ENCODE peak calls at places on chromosomes 16 and 17, in eight cellular contexts. B, I, H, R, K, A, C and V are unnamed samples.

GRCh38 chr16:52066951-52067350 is 480.0 kb downstream of the TOX3 start:
- DNase-seq in B (no peak), I (no peak), H (no peak), R (no peak), K (no peak), A (no peak), C (no peak), V (no peak)

GRCh38 chr17:64585146-64585545 is 77.0 kb downstream of the SMURF2 start:
- DNase-seq in B (no peak), I (no peak), H (no peak), R (no peak), K (no peak), A (no peak), C (no peak), V (no peak)

GRCh38 chr17:82333279-82334171 is at the start of gene SECTM1:
- DNase-seq in B (peak), I (peak), H (peak), R (peak), K (no peak), A (no peak), C (peak), V (no peak)

GRCh38 chr17:4998027-4998665 is 396 bp downstream of the KIF1C start:
- DNase-seq in B (peak), I (peak), H (peak), R (peak), K (no peak), A (no peak), C (peak), V (no peak)

GRCh38 chr16:88846088-88846487 is 10.7 kb downstream of the GALNS start:
- DNase-seq in B (no peak), I (no peak), H (no peak), R (no peak), K (no peak), A (no peak), C (no peak), V (no peak)

GRCh38 chr17:1918346-1919021 is 88.7 kb downstream of the RPA1 start:
- DNase-seq in B (no peak), I (no peak), H (no peak), R (no peak), K (no peak), A (no peak), C (no peak), V (no peak)

GRCh38 chr16:30585022-30585399 is 486 bp downstream of the ZNF785 start:
- DNase-seq in B (peak), I (peak), H (no peak), R (no peak), K (peak), A (no peak), C (peak), V (no peak)

GRCh38 chr17:27573971-27574525 is 56.9 kb upstream of the LGALS9 start:
- DNase-seq in B (no peak), I (no peak), H (no peak), R (no peak), K (no peak), A (no peak), C (peak), V (no peak)

GRCh38 chr17:77601054-77601979 is 357.2 kb upstream of the TNRC6C start:
- DNase-seq in B (no peak), I (peak), H (no peak), R (peak), K (no peak), A (no peak), C (peak), V (no peak)

GRCh38 chr16:3980311-3981111 is 100.0 kb upstream of the CREBBP start:
- DNase-seq in B (no peak), I (peak), H (no peak), R (no peak), K (no peak), A (no peak), C (peak), V (no peak)

GRCh38 chr17:6755731-6756184 is at the start of gene XAF1:
- DNase-seq in B (no peak), I (no peak), H (no peak), R (peak), K (peak), A (peak), C (peak), V (no peak)

GRCh38 chr16:68235105-68235881 is 634 bp downstream of the ESRP2 start:
- DNase-seq in B (peak), I (no peak), H (no peak), R (no peak), K (no peak), A (no peak), C (no peak), V (no peak)

GRCh38 chr17:73932216-73932749 is 271.2 kb upstream of the RPL38 start:
- DNase-seq in B (no peak), I (no peak), H (no peak), R (no peak), K (no peak), A (no peak), C (no peak), V (no peak)
- TF ChIP-seq CTCF in B (no peak), I (no peak), H (no peak), R (no peak), K (no peak), A (no peak), C (no peak), V (no peak)

DNA sequence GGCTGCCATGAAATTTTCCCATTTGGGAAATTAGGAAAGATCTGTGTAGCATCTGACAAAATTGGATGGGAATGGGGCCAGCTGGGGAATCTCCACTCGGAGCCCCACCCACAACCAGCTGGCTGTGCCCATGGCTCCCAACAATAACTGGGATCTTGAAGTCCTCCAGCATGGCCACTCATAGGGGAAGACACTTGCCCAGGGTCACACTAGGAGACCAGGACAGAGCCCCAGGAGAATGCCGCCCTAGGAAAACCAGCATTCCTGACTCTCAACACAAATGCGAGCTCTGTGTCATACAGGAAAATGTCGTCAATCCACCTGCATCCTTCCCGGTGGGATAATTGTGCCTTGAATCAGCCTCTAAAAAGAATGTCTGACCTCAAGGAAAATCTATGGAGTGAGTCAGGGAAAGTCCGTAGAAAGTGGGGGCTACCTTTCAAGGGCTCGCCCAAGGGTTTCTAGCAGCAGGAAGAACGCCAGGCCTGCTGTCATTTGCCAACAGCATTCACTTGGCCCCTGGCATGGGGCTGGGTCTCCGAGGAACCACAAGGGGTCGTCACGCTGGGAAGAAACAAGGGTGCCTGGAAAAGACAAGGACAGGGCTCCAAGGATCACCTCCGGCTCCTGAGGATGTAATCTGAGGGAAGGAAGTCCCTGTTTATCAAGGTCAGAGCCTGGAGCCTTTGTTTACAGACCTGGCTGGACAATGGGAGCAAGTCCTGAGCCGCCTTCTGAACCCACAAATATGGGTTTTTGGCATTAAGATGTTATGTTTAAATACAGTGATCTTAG is 15.9 kb downstream of the CDH5 start:
- DNase-seq in B (peak), I (no peak), H (no peak), R (no peak), K (no peak), A (no peak), C (peak), V (peak)
- TF ChIP-seq CTCF in B (no peak), I (no peak), H (no peak), R (peak), K (no peak), A (no peak), C (no peak), V (peak)

GRCh38 chr16:85894266-85894665 is 4.7 kb upstream of the IRF8 start:
- DNase-seq in B (peak), I (no peak), H (no peak), R (no peak), K (no peak), A (no peak), C (no peak), V (no peak)
- TF ChIP-seq CTCF in B (no peak), I (no peak), H (no peak), R (no peak), K (no peak), A (no peak), C (no peak), V (peak)

GRCh38 chr16:81585785-81586184 is 141.2 kb downstream of the CMIP start:
- DNase-seq in B (peak), I (no peak), H (no peak), R (no peak), K (no peak), A (no peak), C (no peak), V (no peak)
- TF ChIP-seq CTCF in B (no peak), I (peak), H (no peak), R (no peak), K (peak), A (no peak), C (peak), V (peak)

GRCh38 chr17:40179923-40180659 is 2.8 kb downstream of the RAPGEFL1 start:
- DNase-seq in B (no peak), I (no peak), H (no peak), R (no peak), K (no peak), A (no peak), C (peak), V (no peak)

GRCh38 chr17:40177275-40177874 is at the start of gene RAPGEFL1:
- DNase-seq in B (peak), I (peak), H (peak), R (peak), K (no peak), A (no peak), C (peak), V (no peak)

GRCh38 chr17:40178660-40179059 is 1.4 kb downstream of the RAPGEFL1 start:
- DNase-seq in B (no peak), I (no peak), H (no peak), R (no peak), K (no peak), A (no peak), C (no peak), V (no peak)

GRCh38 chr17:40176409-40177110 is 710 bp upstream of the RAPGEFL1 start:
- DNase-seq in B (no peak), I (no peak), H (peak), R (no peak), K (no peak), A (no peak), C (no peak), V (no peak)

DNA sequence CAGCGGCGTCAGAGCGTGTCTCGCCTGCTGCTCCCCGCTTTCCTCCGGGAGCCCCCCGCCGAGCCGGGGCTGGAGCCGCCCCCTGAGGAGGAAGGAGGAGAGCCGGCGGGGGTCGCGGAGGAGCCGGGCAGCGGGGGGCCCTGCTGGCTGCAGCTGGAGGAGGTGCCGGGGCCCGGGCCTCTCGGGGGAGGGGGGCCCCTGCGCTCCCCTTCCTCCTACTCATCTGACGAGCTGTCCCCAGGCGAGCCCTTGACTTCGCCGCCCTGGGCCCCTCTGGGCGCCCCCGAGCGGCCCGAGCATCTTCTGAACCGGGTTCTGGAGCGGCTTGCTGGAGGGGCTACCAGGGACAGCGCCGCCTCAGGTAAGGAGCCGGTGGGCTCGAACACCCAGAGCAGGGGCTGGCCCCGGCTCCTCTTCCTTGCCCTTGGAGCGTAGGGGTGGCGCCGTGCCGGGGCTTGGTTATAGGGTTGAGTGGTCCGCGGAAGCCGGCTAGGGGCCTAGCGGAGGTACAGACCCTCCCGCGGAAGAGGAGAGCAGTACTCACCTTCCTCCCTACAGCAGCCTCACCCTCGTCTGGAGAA is 841 bp downstream of the RAPGEFL1 start:
- DNase-seq in B (peak), I (no peak), H (no peak), R (no peak), K (no peak), A (no peak), C (no peak), V (no peak)
- TF ChIP-seq CTCF in B (no peak), I (no peak), H (no peak), R (no peak), K (no peak), A (no peak), C (no peak), V (no peak)

GRCh38 chr16:58301052-58301451 is 6.2 kb upstream of the PRSS54 start:
- DNase-seq in B (no peak), I (no peak), H (no peak), R (no peak), K (no peak), A (no peak), C (no peak), V (no peak)
- TF ChIP-seq CTCF in B (no peak), I (no peak), H (no peak), R (no peak), K (no peak), A (no peak), C (no peak), V (no peak)